ENCODE peak calls at places on chromosome 2, in ten cellular contexts. One of them, this sample, is unnamed. For H3K9me3, the result is how much of the 10 kb centered on the place peaks cover.

GRCh38 chr2:158463496-158464095 is 6.8 kb downstream of the PKP4 start:
- DNase-seq in lung: no peak
- DNase-seq in tibial nerve: no peak
- DNase-seq in psoas muscle: no peak
- DNase-seq in neuronal stem cell: no peak
- DNase-seq in GM12878: no peak
- DNase-seq in H1: no peak
- DNase-seq in right lobe of liver: no peak
- DNase-seq in heart left ventricle: no peak
- DNase-seq in fibroblast of lung: no peak
- DNase-seq in this sample: no peak

GRCh38 chr2:11347403-11347965 is 3.0 kb upstream of the ROCK2 start:
- DNase-seq in right lobe of liver: no peak
- DNase-seq in neuronal stem cell: no peak
- DNase-seq in fibroblast of lung: no peak
- DNase-seq in H1: no peak
- DNase-seq in lung: no peak
- DNase-seq in heart left ventricle: no peak
- DNase-seq in GM12878: no peak
- DNase-seq in tibial nerve: no peak
- DNase-seq in psoas muscle: no peak
- DNase-seq in this sample: no peak

GRCh38 chr2:207248702-207249355 is 83.1 kb upstream of the KLF7 start:
- DNase-seq in tibial nerve: no peak
- DNase-seq in GM12878: no peak
- DNase-seq in right lobe of liver: no peak
- DNase-seq in neuronal stem cell: no peak
- DNase-seq in psoas muscle: no peak
- DNase-seq in lung: no peak
- DNase-seq in fibroblast of lung: peak
- DNase-seq in H1: no peak
- DNase-seq in heart left ventricle: no peak
- DNase-seq in this sample: no peak

GRCh38 chr2:104840916-104841315 is 13.0 kb upstream of the POU3F3 start:
- DNase-seq in neuronal stem cell: no peak
- DNase-seq in lung: no peak
- DNase-seq in GM12878: no peak
- DNase-seq in psoas muscle: no peak
- DNase-seq in right lobe of liver: no peak
- DNase-seq in fibroblast of lung: no peak
- DNase-seq in heart left ventricle: no peak
- DNase-seq in tibial nerve: no peak
- DNase-seq in H1: no peak
- DNase-seq in this sample: no peak

GRCh38 chr2:178266445-178266844 is 72.1 kb downstream of the OSBPL6 start:
- DNase-seq in GM12878: no peak
- DNase-seq in right lobe of liver: no peak
- DNase-seq in fibroblast of lung: no peak
- DNase-seq in neuronal stem cell: no peak
- DNase-seq in H1: no peak
- DNase-seq in lung: no peak
- DNase-seq in psoas muscle: no peak
- DNase-seq in heart left ventricle: no peak
- DNase-seq in tibial nerve: no peak
- DNase-seq in this sample: no peak

GRCh38 chr2:127622561-127623387 is 23.2 kb upstream of the GPR17 start:
- DNase-seq in GM12878: no peak
- DNase-seq in H1: no peak
- DNase-seq in fibroblast of lung: no peak
- DNase-seq in lung: no peak
- DNase-seq in neuronal stem cell: no peak
- DNase-seq in psoas muscle: no peak
- DNase-seq in heart left ventricle: peak
- DNase-seq in right lobe of liver: peak
- DNase-seq in tibial nerve: no peak
- DNase-seq in this sample: no peak

GRCh38 chr2:9539530-9539929 is 16.1 kb downstream of the ADAM17 start:
- DNase-seq in GM12878: no peak
- DNase-seq in fibroblast of lung: peak
- DNase-seq in neuronal stem cell: no peak
- DNase-seq in right lobe of liver: no peak
- DNase-seq in psoas muscle: no peak
- DNase-seq in H1: no peak
- DNase-seq in heart left ventricle: no peak
- DNase-seq in tibial nerve: no peak
- DNase-seq in lung: no peak
- DNase-seq in this sample: no peak

GRCh38 chr2:101500860-101501259 is 25.9 kb upstream of the RFX8 start:
- DNase-seq in psoas muscle: no peak
- DNase-seq in fibroblast of lung: no peak
- DNase-seq in H1: no peak
- DNase-seq in neuronal stem cell: no peak
- DNase-seq in heart left ventricle: no peak
- DNase-seq in tibial nerve: no peak
- DNase-seq in GM12878: no peak
- DNase-seq in right lobe of liver: no peak
- DNase-seq in lung: no peak
- DNase-seq in this sample: no peak

GRCh38 chr2:157825885-157826284 is 50.2 kb downstream of the ACVR1 start:
- DNase-seq in lung: peak
- DNase-seq in psoas muscle: peak
- DNase-seq in neuronal stem cell: no peak
- DNase-seq in H1: no peak
- DNase-seq in tibial nerve: no peak
- DNase-seq in GM12878: no peak
- DNase-seq in fibroblast of lung: no peak
- DNase-seq in right lobe of liver: no peak
- DNase-seq in heart left ventricle: no peak
- DNase-seq in this sample: no peak

GRCh38 chr2:190853659-190854386 is 26.8 kb upstream of the GLS start:
- DNase-seq in right lobe of liver: no peak
- DNase-seq in lung: no peak
- DNase-seq in psoas muscle: no peak
- DNase-seq in GM12878: no peak
- DNase-seq in tibial nerve: no peak
- DNase-seq in heart left ventricle: no peak
- DNase-seq in neuronal stem cell: no peak
- DNase-seq in H1: no peak
- DNase-seq in fibroblast of lung: peak
- DNase-seq in this sample: no peak

GRCh38 chr2:123993728-123994323 is 31.3 kb upstream of the CNTNAP5 start:
- DNase-seq in heart left ventricle: no peak
- DNase-seq in tibial nerve: no peak
- DNase-seq in right lobe of liver: no peak
- DNase-seq in GM12878: no peak
- DNase-seq in neuronal stem cell: peak
- DNase-seq in psoas muscle: peak
- DNase-seq in lung: peak
- DNase-seq in H1: peak
- DNase-seq in fibroblast of lung: no peak
- DNase-seq in this sample: no peak

GRCh38 chr2:213682276-213682675 is 398.0 kb downstream of the SPAG16 start:
- DNase-seq in tibial nerve: no peak
- DNase-seq in fibroblast of lung: no peak
- DNase-seq in right lobe of liver: no peak
- DNase-seq in GM12878: no peak
- DNase-seq in neuronal stem cell: no peak
- DNase-seq in heart left ventricle: no peak
- DNase-seq in lung: no peak
- DNase-seq in H1: no peak
- DNase-seq in psoas muscle: no peak
- DNase-seq in this sample: no peak
- H3K9me3 ChIP-seq in tibial nerve: under half
- H3K9me3 ChIP-seq in fibroblast of lung: under half
- H3K9me3 ChIP-seq in right lobe of liver: under half
- H3K9me3 ChIP-seq in GM12878: under half
- H3K9me3 ChIP-seq in neuronal stem cell: under half
- H3K9me3 ChIP-seq in heart left ventricle: under half
- H3K9me3 ChIP-seq in lung: under half
- H3K9me3 ChIP-seq in H1: under half
- H3K9me3 ChIP-seq in psoas muscle: under half
- H3K9me3 ChIP-seq in this sample: under half

GRCh38 chr2:34825671-34826070 is 1226.6 kb upstream of the FAM98A start:
- DNase-seq in psoas muscle: no peak
- DNase-seq in GM12878: no peak
- DNase-seq in tibial nerve: no peak
- DNase-seq in lung: no peak
- DNase-seq in neuronal stem cell: no peak
- DNase-seq in H1: no peak
- DNase-seq in right lobe of liver: no peak
- DNase-seq in heart left ventricle: no peak
- DNase-seq in fibroblast of lung: no peak
- DNase-seq in this sample: no peak

GRCh38 chr2:34828481-34828880 is 1229.4 kb upstream of the FAM98A start:
- DNase-seq in H1: no peak
- DNase-seq in lung: no peak
- DNase-seq in neuronal stem cell: no peak
- DNase-seq in psoas muscle: no peak
- DNase-seq in GM12878: no peak
- DNase-seq in fibroblast of lung: no peak
- DNase-seq in right lobe of liver: no peak
- DNase-seq in tibial nerve: no peak
- DNase-seq in heart left ventricle: no peak
- DNase-seq in this sample: no peak

GRCh38 chr2:34836361-34836760 is 1237.3 kb upstream of the FAM98A start:
- DNase-seq in fibroblast of lung: no peak
- DNase-seq in lung: no peak
- DNase-seq in GM12878: no peak
- DNase-seq in tibial nerve: no peak
- DNase-seq in heart left ventricle: no peak
- DNase-seq in neuronal stem cell: no peak
- DNase-seq in H1: no peak
- DNase-seq in psoas muscle: no peak
- DNase-seq in right lobe of liver: no peak
- DNase-seq in this sample: no peak

DNA sequence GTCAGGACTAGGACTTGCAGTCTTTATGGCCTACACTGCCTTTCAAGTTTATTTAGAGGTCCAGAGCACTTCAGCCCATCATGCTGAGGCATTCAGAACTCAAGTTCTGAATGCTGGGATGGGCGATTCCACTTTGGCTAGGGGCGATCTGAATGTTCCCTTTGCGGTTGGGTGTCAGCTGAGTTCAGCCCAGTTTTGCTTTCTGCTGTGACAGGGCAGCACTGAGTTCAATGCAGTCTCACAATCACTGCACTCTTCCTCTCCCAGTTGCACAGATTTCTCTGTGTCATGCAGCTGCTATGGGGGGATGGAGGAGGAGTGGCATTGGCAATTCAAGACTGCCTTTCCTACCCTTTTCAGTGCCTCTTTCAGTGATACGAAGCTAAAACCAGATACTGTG is 1232.0 kb upstream of the FAM98A start:
- DNase-seq in GM12878: no peak
- DNase-seq in lung: no peak
- DNase-seq in psoas muscle: no peak
- DNase-seq in fibroblast of lung: no peak
- DNase-seq in tibial nerve: no peak
- DNase-seq in right lobe of liver: no peak
- DNase-seq in H1: no peak
- DNase-seq in neuronal stem cell: no peak
- DNase-seq in heart left ventricle: no peak
- DNase-seq in this sample: no peak
- H3K9me3 ChIP-seq in GM12878: under half
- H3K9me3 ChIP-seq in lung: under half
- H3K9me3 ChIP-seq in psoas muscle: under half
- H3K9me3 ChIP-seq in fibroblast of lung: under half
- H3K9me3 ChIP-seq in tibial nerve: under half
- H3K9me3 ChIP-seq in right lobe of liver: under half
- H3K9me3 ChIP-seq in H1: under half
- H3K9me3 ChIP-seq in neuronal stem cell: under half
- H3K9me3 ChIP-seq in heart left ventricle: under half
- H3K9me3 ChIP-seq in this sample: under half

GRCh38 chr2:229083606-229084349 is 187.3 kb downstream of the PID1 start:
- DNase-seq in GM12878: no peak
- DNase-seq in lung: peak
- DNase-seq in tibial nerve: no peak
- DNase-seq in right lobe of liver: no peak
- DNase-seq in fibroblast of lung: no peak
- DNase-seq in psoas muscle: no peak
- DNase-seq in H1: no peak
- DNase-seq in neuronal stem cell: no peak
- DNase-seq in heart left ventricle: no peak
- DNase-seq in this sample: no peak
- H3K9me3 ChIP-seq in GM12878: under half
- H3K9me3 ChIP-seq in lung: under half
- H3K9me3 ChIP-seq in tibial nerve: under half
- H3K9me3 ChIP-seq in right lobe of liver: under half
- H3K9me3 ChIP-seq in fibroblast of lung: under half
- H3K9me3 ChIP-seq in psoas muscle: under half
- H3K9me3 ChIP-seq in H1: under half
- H3K9me3 ChIP-seq in neuronal stem cell: under half
- H3K9me3 ChIP-seq in heart left ventricle: under half
- H3K9me3 ChIP-seq in this sample: under half

GRCh38 chr2:218839893-218840292 is 8.3 kb upstream of the PRKAG3 start:
- DNase-seq in right lobe of liver: no peak
- DNase-seq in psoas muscle: no peak
- DNase-seq in lung: no peak
- DNase-seq in neuronal stem cell: no peak
- DNase-seq in tibial nerve: no peak
- DNase-seq in GM12878: no peak
- DNase-seq in H1: no peak
- DNase-seq in fibroblast of lung: no peak
- DNase-seq in heart left ventricle: no peak
- DNase-seq in this sample: no peak

GRCh38 chr2:218839430-218839829 is 7.8 kb upstream of the PRKAG3 start:
- DNase-seq in lung: no peak
- DNase-seq in heart left ventricle: no peak
- DNase-seq in fibroblast of lung: peak
- DNase-seq in psoas muscle: no peak
- DNase-seq in H1: no peak
- DNase-seq in GM12878: no peak
- DNase-seq in tibial nerve: no peak
- DNase-seq in neuronal stem cell: no peak
- DNase-seq in right lobe of liver: no peak
- DNase-seq in this sample: no peak

GRCh38 chr2:218834685-218835084 is 3.1 kb upstream of the PRKAG3 start:
- DNase-seq in psoas muscle: no peak
- DNase-seq in right lobe of liver: no peak
- DNase-seq in neuronal stem cell: no peak
- DNase-seq in H1: no peak
- DNase-seq in fibroblast of lung: no peak
- DNase-seq in lung: no peak
- DNase-seq in tibial nerve: no peak
- DNase-seq in GM12878: no peak
- DNase-seq in heart left ventricle: no peak
- DNase-seq in this sample: no peak

GRCh38 chr2:218833023-218833609 is 1.5 kb upstream of the PRKAG3 start:
- DNase-seq in heart left ventricle: no peak
- DNase-seq in psoas muscle: no peak
- DNase-seq in GM12878: no peak
- DNase-seq in H1: no peak
- DNase-seq in tibial nerve: no peak
- DNase-seq in lung: no peak
- DNase-seq in fibroblast of lung: no peak
- DNase-seq in neuronal stem cell: no peak
- DNase-seq in right lobe of liver: no peak
- DNase-seq in this sample: no peak

DNA sequence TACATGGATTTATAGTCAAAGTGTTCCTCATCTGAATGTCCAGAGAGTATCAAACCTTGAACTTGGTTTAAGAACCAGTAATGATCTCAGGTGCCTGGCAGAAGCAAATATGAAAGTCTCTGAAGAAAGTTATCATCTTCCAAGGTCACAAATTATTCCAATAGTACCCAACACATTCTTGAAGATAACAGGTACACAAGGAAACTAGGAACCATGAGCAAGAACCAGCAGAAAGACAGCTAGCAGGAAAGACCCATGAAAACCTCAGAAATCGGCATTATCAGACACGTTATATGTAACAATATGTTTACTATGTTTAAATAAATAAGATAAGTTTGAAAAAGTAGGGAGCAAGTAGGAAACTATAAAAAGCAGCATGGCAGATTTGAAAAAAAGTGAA is 5.9 kb upstream of the PRKAG3 start:
- DNase-seq in lung: no peak
- DNase-seq in neuronal stem cell: no peak
- DNase-seq in fibroblast of lung: no peak
- DNase-seq in right lobe of liver: no peak
- DNase-seq in tibial nerve: no peak
- DNase-seq in H1: no peak
- DNase-seq in heart left ventricle: no peak
- DNase-seq in GM12878: no peak
- DNase-seq in psoas muscle: no peak
- DNase-seq in this sample: no peak
- H3K9me3 ChIP-seq in lung: under half
- H3K9me3 ChIP-seq in neuronal stem cell: under half
- H3K9me3 ChIP-seq in fibroblast of lung: under half
- H3K9me3 ChIP-seq in right lobe of liver: under half
- H3K9me3 ChIP-seq in tibial nerve: under half
- H3K9me3 ChIP-seq in H1: under half
- H3K9me3 ChIP-seq in heart left ventricle: under half
- H3K9me3 ChIP-seq in GM12878: under half
- H3K9me3 ChIP-seq in psoas muscle: under half
- H3K9me3 ChIP-seq in this sample: under half

This sample was measured in T-helper 17 cell.